ENCODE peak calls at places on chromosomes 5 and 9, in ten cellular contexts. B, R, H, K, J, O, U, F, X and A are unnamed samples.

GRCh38 chr5:79795764-79796398 is 106.2 kb downstream of the CMYA5 start:
- DNase-seq in J (peak), X (no peak), U (no peak), K (no peak), R (no peak), B (no peak), O (no peak), H (peak), F (no peak), A (peak)

GRCh38 chr9:136775191-136775590 is 10.9 kb upstream of the LCN15 start:
- DNase-seq in B (no peak), K (no peak), H (no peak), F (no peak), R (no peak), X (no peak), O (no peak), J (no peak), U (no peak), A (no peak)

GRCh38 chr9:128321879-128322341 is 337 bp downstream of the TRUB2 start:
- DNase-seq in X (no peak), U (no peak), H (no peak), J (no peak), O (no peak), R (no peak), B (no peak), F (no peak), K (no peak), A (no peak)

GRCh38 chr5:75465480-75465879 is 45.9 kb downstream of the CERT1 start:
- DNase-seq in K (no peak), R (no peak), B (no peak), H (no peak), X (no peak), U (peak), O (no peak), J (no peak), F (no peak), A (peak)

GRCh38 chr9:73014011-73014410 is 61.2 kb upstream of the ALDH1A1 start:
- DNase-seq in H (no peak), O (no peak), B (no peak), F (no peak), J (no peak), U (no peak), K (no peak), R (no peak), X (no peak), A (no peak)

GRCh38 chr5:112109331-112109993 is 309.6 kb downstream of the EPB41L4A start:
- DNase-seq in O (no peak), X (no peak), K (no peak), R (no peak), F (no peak), H (peak), U (peak), J (no peak), B (no peak), A (peak)

GRCh38 chr5:98770158-98770910 is 3.1 kb upstream of the RGMB start:
- DNase-seq in K (peak), X (peak), U (no peak), H (peak), R (no peak), F (no peak), B (no peak), J (no peak), O (peak), A (peak)

GRCh38 chr5:58459276-58459859 is 518 bp downstream of the PLK2 start:
- DNase-seq in F (no peak), X (no peak), K (no peak), U (no peak), R (no peak), J (no peak), H (peak), O (no peak), B (peak), A (peak)

GRCh38 chr9:124770359-124771020 is 621 bp downstream of the NR6A1 start:
- DNase-seq in J (peak), H (peak), K (no peak), R (no peak), U (no peak), B (no peak), F (no peak), X (peak), O (no peak), A (no peak)

GRCh38 chr5:154653418-154653763 is 101.8 kb upstream of the LARP1 start:
- DNase-seq in O (no peak), H (no peak), B (no peak), X (no peak), J (no peak), R (no peak), U (no peak), K (no peak), F (no peak), A (no peak)